ENCODE peak calls at places on chromosomes 11 and 22, in five cellular contexts. One of them, this sample, is unnamed. For H3K4me1, the result is how much of the 10 kb centered on the place peaks cover.

GRCh38 chr11:37394236-37394870 is 796.3 kb upstream of the RAG2 start:
- DNase-seq in cardiac muscle cell: no peak
- DNase-seq in left ventricle myocardium inferior: no peak
- DNase-seq in mucosa of descending colon: no peak
- DNase-seq in osteoblast: no peak
- DNase-seq in this sample: no peak

GRCh38 chr11:18384157-18384641 is 10.2 kb upstream of the LDHA start:
- DNase-seq in cardiac muscle cell: peak
- DNase-seq in left ventricle myocardium inferior: peak
- DNase-seq in mucosa of descending colon: no peak
- DNase-seq in osteoblast: peak
- DNase-seq in this sample: peak

GRCh38 chr11:125933030-125933813 is 12.6 kb upstream of the VSIG10L2 start:
- DNase-seq in cardiac muscle cell: no peak
- DNase-seq in left ventricle myocardium inferior: no peak
- DNase-seq in mucosa of descending colon: no peak
- DNase-seq in osteoblast: no peak
- DNase-seq in this sample: no peak

GRCh38 chr22:39502109-39502788 is at the start of gene MIEF1:
- DNase-seq in cardiac muscle cell: peak
- DNase-seq in left ventricle myocardium inferior: peak
- DNase-seq in mucosa of descending colon: peak
- DNase-seq in osteoblast: peak
- DNase-seq in this sample: peak

GRCh38 chr11:8913961-8914660 is 3.1 kb downstream of the AKIP1 start:
- DNase-seq in cardiac muscle cell: peak
- DNase-seq in left ventricle myocardium inferior: no peak
- DNase-seq in mucosa of descending colon: no peak
- DNase-seq in osteoblast: peak
- DNase-seq in this sample: no peak

GRCh38 chr11:75288846-75289760 is 48.5 kb downstream of the TPBGL start:
- DNase-seq in cardiac muscle cell: no peak
- DNase-seq in left ventricle myocardium inferior: no peak
- DNase-seq in mucosa of descending colon: no peak
- DNase-seq in osteoblast: peak
- DNase-seq in this sample: peak

GRCh38 chr11:92978226-92979111 is 9.0 kb downstream of the MTNR1B start:
- DNase-seq in cardiac muscle cell: no peak
- DNase-seq in left ventricle myocardium inferior: peak
- DNase-seq in mucosa of descending colon: no peak
- DNase-seq in osteoblast: peak
- DNase-seq in this sample: no peak

GRCh38 chr11:23123766-23124165 is 263.5 kb upstream of the CCDC179 start:
- DNase-seq in cardiac muscle cell: no peak
- DNase-seq in left ventricle myocardium inferior: no peak
- DNase-seq in mucosa of descending colon: no peak
- DNase-seq in osteoblast: no peak
- DNase-seq in this sample: no peak

GRCh38 chr11:1121343-1122331 is 36.1 kb upstream of the MUC5AC start:
- DNase-seq in cardiac muscle cell: no peak
- DNase-seq in left ventricle myocardium inferior: no peak
- DNase-seq in mucosa of descending colon: no peak
- DNase-seq in osteoblast: peak
- DNase-seq in this sample: peak

GRCh38 chr11:13446444-13446843 is 16.6 kb downstream of the BTBD10 start:
- DNase-seq in cardiac muscle cell: no peak
- DNase-seq in left ventricle myocardium inferior: no peak
- DNase-seq in mucosa of descending colon: no peak
- DNase-seq in osteoblast: no peak
- DNase-seq in this sample: no peak

GRCh38 chr11:124586247-124586860 is 16.6 kb downstream of the OR8A1 start:
- DNase-seq in cardiac muscle cell: peak
- DNase-seq in left ventricle myocardium inferior: peak
- DNase-seq in mucosa of descending colon: no peak
- DNase-seq in osteoblast: peak
- DNase-seq in this sample: no peak

GRCh38 chr11:65576867-65577755 is 1.3 kb downstream of the EHBP1L1 start:
- DNase-seq in cardiac muscle cell: no peak
- DNase-seq in left ventricle myocardium inferior: peak
- DNase-seq in mucosa of descending colon: peak
- DNase-seq in osteoblast: peak
- DNase-seq in this sample: peak

GRCh38 chr11:1839924-1840779 is 1.4 kb downstream of the TNNI2 start:
- DNase-seq in cardiac muscle cell: no peak
- DNase-seq in left ventricle myocardium inferior: peak
- DNase-seq in mucosa of descending colon: peak
- DNase-seq in osteoblast: no peak
- DNase-seq in this sample: peak

GRCh38 chr11:14258177-14258935 is 100.6 kb downstream of the RRAS2 start:
- DNase-seq in cardiac muscle cell: no peak
- DNase-seq in left ventricle myocardium inferior: no peak
- DNase-seq in mucosa of descending colon: no peak
- DNase-seq in osteoblast: no peak
- DNase-seq in this sample: no peak

GRCh38 chr11:57288771-57289579 is 35.8 kb downstream of the TNKS1BP1 start:
- DNase-seq in cardiac muscle cell: no peak
- DNase-seq in left ventricle myocardium inferior: no peak
- DNase-seq in mucosa of descending colon: peak
- DNase-seq in osteoblast: peak
- DNase-seq in this sample: no peak

GRCh38 chr11:107044503-107044902 is 26.2 kb upstream of the GUCY1A2 start:
- DNase-seq in cardiac muscle cell: no peak
- DNase-seq in left ventricle myocardium inferior: no peak
- DNase-seq in mucosa of descending colon: no peak
- DNase-seq in osteoblast: no peak
- DNase-seq in this sample: no peak

GRCh38 chr11:121300313-121300971 is 7.9 kb downstream of the SC5D start:
- DNase-seq in cardiac muscle cell: peak
- DNase-seq in left ventricle myocardium inferior: no peak
- DNase-seq in mucosa of descending colon: no peak
- DNase-seq in osteoblast: no peak
- DNase-seq in this sample: no peak

GRCh38 chr11:121489823-121490222 is 37.1 kb upstream of the SORL1-AS1 start:
- DNase-seq in cardiac muscle cell: no peak
- DNase-seq in left ventricle myocardium inferior: no peak
- DNase-seq in mucosa of descending colon: no peak
- DNase-seq in osteoblast: no peak
- DNase-seq in this sample: no peak

GRCh38 chr11:94678901-94679300 is 89.3 kb upstream of the AMOTL1 start:
- DNase-seq in cardiac muscle cell: no peak
- DNase-seq in left ventricle myocardium inferior: no peak
- DNase-seq in mucosa of descending colon: no peak
- DNase-seq in osteoblast: no peak
- DNase-seq in this sample: no peak

GRCh38 chr11:66221012-66221411 is 47.4 kb upstream of the RAB1B start:
- DNase-seq in cardiac muscle cell: no peak
- DNase-seq in left ventricle myocardium inferior: no peak
- DNase-seq in mucosa of descending colon: no peak
- DNase-seq in osteoblast: no peak
- DNase-seq in this sample: no peak

GRCh38 chr11:121471167-121471566 is 18.4 kb upstream of the SORL1-AS1 start:
- DNase-seq in cardiac muscle cell: no peak
- DNase-seq in left ventricle myocardium inferior: no peak
- DNase-seq in mucosa of descending colon: no peak
- DNase-seq in osteoblast: no peak
- DNase-seq in this sample: no peak

GRCh38 chr11:70908223-70908622 is 344.2 kb downstream of the SHANK2 start:
- DNase-seq in cardiac muscle cell: no peak
- DNase-seq in left ventricle myocardium inferior: no peak
- DNase-seq in mucosa of descending colon: no peak
- DNase-seq in osteoblast: no peak
- DNase-seq in this sample: peak

GRCh38 chr11:63709336-63709735 is 28.0 kb downstream of the RTN3 start:
- DNase-seq in cardiac muscle cell: no peak
- DNase-seq in left ventricle myocardium inferior: no peak
- DNase-seq in mucosa of descending colon: no peak
- DNase-seq in osteoblast: peak
- DNase-seq in this sample: no peak

GRCh38 chr22:27879923-27880322 is 39.1 kb downstream of the PITPNB start:
- DNase-seq in cardiac muscle cell: peak
- DNase-seq in left ventricle myocardium inferior: no peak
- DNase-seq in mucosa of descending colon: no peak
- DNase-seq in osteoblast: no peak
- DNase-seq in this sample: no peak

GRCh38 chr11:117931971-117932370 is 2.8 kb upstream of the TMPRSS13 start:
- DNase-seq in cardiac muscle cell: peak
- DNase-seq in left ventricle myocardium inferior: no peak
- DNase-seq in mucosa of descending colon: no peak
- DNase-seq in osteoblast: no peak
- DNase-seq in this sample: peak

GRCh38 chr22:38267086-38267485 is 5.7 kb downstream of the TMEM184B start:
- DNase-seq in cardiac muscle cell: no peak
- DNase-seq in left ventricle myocardium inferior: peak
- DNase-seq in mucosa of descending colon: no peak
- DNase-seq in osteoblast: peak
- DNase-seq in this sample: no peak
- H3K4me1 ChIP-seq in cardiac muscle cell: under half
- H3K4me1 ChIP-seq in left ventricle myocardium inferior: half or more
- H3K4me1 ChIP-seq in mucosa of descending colon: under half
- H3K4me1 ChIP-seq in osteoblast: under half
- H3K4me1 ChIP-seq in this sample: under half

GRCh38 chr11:69053169-69053477 is 4.4 kb downstream of the TPCN2 start:
- DNase-seq in cardiac muscle cell: no peak
- DNase-seq in left ventricle myocardium inferior: no peak
- DNase-seq in mucosa of descending colon: peak
- DNase-seq in osteoblast: peak
- DNase-seq in this sample: no peak
- H3K4me1 ChIP-seq in cardiac muscle cell: under half
- H3K4me1 ChIP-seq in left ventricle myocardium inferior: half or more
- H3K4me1 ChIP-seq in mucosa of descending colon: under half
- H3K4me1 ChIP-seq in osteoblast: under half
- H3K4me1 ChIP-seq in this sample: under half

GRCh38 chr22:24051028-24051427 is 39.9 kb downstream of the CABIN1 start:
- DNase-seq in cardiac muscle cell: no peak
- DNase-seq in left ventricle myocardium inferior: no peak
- DNase-seq in mucosa of descending colon: no peak
- DNase-seq in osteoblast: no peak
- DNase-seq in this sample: no peak

GRCh38 chr22:24051568-24051967 is 40.5 kb downstream of the CABIN1 start:
- DNase-seq in cardiac muscle cell: no peak
- DNase-seq in left ventricle myocardium inferior: no peak
- DNase-seq in mucosa of descending colon: no peak
- DNase-seq in osteoblast: no peak
- DNase-seq in this sample: no peak

GRCh38 chr22:24053481-24054226 is 42.5 kb downstream of the CABIN1 start:
- DNase-seq in cardiac muscle cell: no peak
- DNase-seq in left ventricle myocardium inferior: no peak
- DNase-seq in mucosa of descending colon: no peak
- DNase-seq in osteoblast: no peak
- DNase-seq in this sample: no peak

GRCh38 chr22:24049211-24049610 is 38.1 kb downstream of the CABIN1 start:
- DNase-seq in cardiac muscle cell: no peak
- DNase-seq in left ventricle myocardium inferior: no peak
- DNase-seq in mucosa of descending colon: no peak
- DNase-seq in osteoblast: no peak
- DNase-seq in this sample: no peak

DNA sequence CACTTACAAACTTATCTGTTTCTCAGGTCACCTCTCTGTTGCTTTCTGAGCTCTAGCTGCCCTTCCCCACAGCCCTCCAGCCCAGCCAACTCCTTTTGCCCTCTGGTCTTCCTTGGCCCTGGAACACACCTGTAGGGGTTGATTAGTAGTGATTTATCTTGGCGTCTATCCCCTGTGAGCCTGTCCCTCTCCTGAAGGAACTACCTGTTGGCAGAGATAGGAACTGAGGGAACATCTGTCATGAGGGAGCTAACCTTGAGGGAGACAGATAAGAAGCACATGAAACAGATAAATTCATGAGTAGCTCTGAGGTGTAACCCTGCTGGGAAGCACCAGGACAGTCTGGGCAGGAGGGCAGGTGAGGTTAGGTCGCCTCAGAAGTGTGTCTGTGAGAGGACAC is 38.9 kb downstream of the CABIN1 start:
- DNase-seq in cardiac muscle cell: no peak
- DNase-seq in left ventricle myocardium inferior: no peak
- DNase-seq in mucosa of descending colon: no peak
- DNase-seq in osteoblast: no peak
- DNase-seq in this sample: no peak
- H3K4me1 ChIP-seq in cardiac muscle cell: under half
- H3K4me1 ChIP-seq in left ventricle myocardium inferior: under half
- H3K4me1 ChIP-seq in mucosa of descending colon: under half
- H3K4me1 ChIP-seq in osteoblast: under half
- H3K4me1 ChIP-seq in this sample: under half

DNA sequence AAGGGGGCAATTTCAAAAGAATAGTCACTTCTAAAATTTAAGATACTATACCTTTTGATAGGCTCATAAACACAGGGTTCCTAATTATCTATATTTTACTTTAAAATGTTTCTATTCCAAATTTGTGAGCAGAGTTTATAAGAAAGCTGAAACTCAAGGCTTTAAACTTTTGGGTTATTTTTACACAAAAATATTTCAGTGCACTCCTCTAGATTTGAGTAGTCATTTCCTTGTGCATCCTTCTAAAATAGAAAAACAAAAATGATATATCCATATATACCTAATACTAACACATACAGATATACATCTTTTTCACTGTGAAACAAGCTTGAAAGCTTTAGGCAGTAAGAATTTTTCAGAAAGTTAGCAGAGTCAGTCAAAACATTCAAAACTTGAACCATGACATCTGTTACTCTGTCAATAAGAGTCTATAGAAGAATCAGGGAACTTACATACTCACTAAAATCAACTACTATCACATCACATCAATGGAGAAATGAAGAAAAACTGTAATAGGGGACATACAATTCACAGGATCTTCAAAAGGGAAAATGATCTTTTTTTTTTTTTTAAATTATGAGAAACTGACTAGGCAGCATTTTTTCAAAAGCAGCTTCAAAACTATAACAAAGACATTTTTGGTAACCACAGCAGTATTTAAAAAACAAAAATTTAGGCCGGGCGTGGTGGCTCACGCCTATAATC is 5.1 kb downstream of the PHF21A start:
- DNase-seq in cardiac muscle cell: no peak
- DNase-seq in left ventricle myocardium inferior: no peak
- DNase-seq in mucosa of descending colon: no peak
- DNase-seq in osteoblast: no peak
- DNase-seq in this sample: no peak
- H3K4me1 ChIP-seq in cardiac muscle cell: half or more
- H3K4me1 ChIP-seq in left ventricle myocardium inferior: half or more
- H3K4me1 ChIP-seq in mucosa of descending colon: under half
- H3K4me1 ChIP-seq in osteoblast: under half
- H3K4me1 ChIP-seq in this sample: under half

GRCh38 chr22:46092646-46093410 is 57.5 kb upstream of the PPARA start:
- DNase-seq in cardiac muscle cell: no peak
- DNase-seq in left ventricle myocardium inferior: peak
- DNase-seq in mucosa of descending colon: peak
- DNase-seq in osteoblast: peak
- DNase-seq in this sample: peak
- H3K4me1 ChIP-seq in cardiac muscle cell: under half
- H3K4me1 ChIP-seq in left ventricle myocardium inferior: half or more
- H3K4me1 ChIP-seq in mucosa of descending colon: under half
- H3K4me1 ChIP-seq in osteoblast: half or more
- H3K4me1 ChIP-seq in this sample: half or more

GRCh38 chr11:48007677-48008076 is 27.3 kb downstream of the PTPRJ start:
- DNase-seq in cardiac muscle cell: no peak
- DNase-seq in left ventricle myocardium inferior: no peak
- DNase-seq in mucosa of descending colon: no peak
- DNase-seq in osteoblast: no peak
- DNase-seq in this sample: no peak
- H3K4me1 ChIP-seq in cardiac muscle cell: half or more
- H3K4me1 ChIP-seq in left ventricle myocardium inferior: half or more
- H3K4me1 ChIP-seq in mucosa of descending colon: under half
- H3K4me1 ChIP-seq in osteoblast: under half
- H3K4me1 ChIP-seq in this sample: under half

This sample was measured in kidney.